ENCODE peak calls at places on chromosomes 12 and 14, in ten cellular contexts. One of them, this sample, is unnamed.

GRCh38 chr14:98466807-98467206 is 805.2 kb downstream of the BCL11B start:
- DNase-seq in cardiac muscle cell: no peak
- DNase-seq in suprapubic skin: no peak
- DNase-seq in AG10803: peak
- DNase-seq in GM12865: no peak
- DNase-seq in A673: no peak
- DNase-seq in fibroblast of mammary gland: no peak
- DNase-seq in astrocyte of the cerebellum: peak
- DNase-seq in testis: no peak
- DNase-seq in sigmoid colon: no peak
- DNase-seq in this sample: no peak

GRCh38 chr14:51776102-51776894 is 84.1 kb upstream of the GNG2 start:
- DNase-seq in GM12865: peak
- DNase-seq in sigmoid colon: peak
- DNase-seq in cardiac muscle cell: peak
- DNase-seq in AG10803: peak
- DNase-seq in suprapubic skin: no peak
- DNase-seq in A673: peak
- DNase-seq in testis: peak
- DNase-seq in fibroblast of mammary gland: peak
- DNase-seq in astrocyte of the cerebellum: peak
- DNase-seq in this sample: peak

GRCh38 chr14:90403065-90403464 is 6.2 kb downstream of the CALM1 start:
- DNase-seq in fibroblast of mammary gland: no peak
- DNase-seq in sigmoid colon: peak
- DNase-seq in GM12865: no peak
- DNase-seq in testis: no peak
- DNase-seq in cardiac muscle cell: no peak
- DNase-seq in AG10803: no peak
- DNase-seq in suprapubic skin: no peak
- DNase-seq in astrocyte of the cerebellum: no peak
- DNase-seq in A673: no peak
- DNase-seq in this sample: no peak

GRCh38 chr14:70832536-70833305 is 23.4 kb upstream of the MAP3K9 start:
- DNase-seq in AG10803: peak
- DNase-seq in testis: peak
- DNase-seq in astrocyte of the cerebellum: no peak
- DNase-seq in fibroblast of mammary gland: peak
- DNase-seq in A673: no peak
- DNase-seq in GM12865: no peak
- DNase-seq in sigmoid colon: no peak
- DNase-seq in suprapubic skin: no peak
- DNase-seq in cardiac muscle cell: no peak
- DNase-seq in this sample: peak

GRCh38 chr12:40225984-40226602 is 1.3 kb downstream of the LRRK2 start:
- DNase-seq in cardiac muscle cell: no peak
- DNase-seq in sigmoid colon: no peak
- DNase-seq in fibroblast of mammary gland: no peak
- DNase-seq in astrocyte of the cerebellum: no peak
- DNase-seq in A673: no peak
- DNase-seq in AG10803: no peak
- DNase-seq in testis: no peak
- DNase-seq in suprapubic skin: no peak
- DNase-seq in GM12865: peak
- DNase-seq in this sample: no peak

GRCh38 chr12:11067514-11067913 is 5.4 kb upstream of the TAS2R46 start:
- DNase-seq in cardiac muscle cell: no peak
- DNase-seq in fibroblast of mammary gland: peak
- DNase-seq in AG10803: peak
- DNase-seq in GM12865: no peak
- DNase-seq in astrocyte of the cerebellum: peak
- DNase-seq in A673: peak
- DNase-seq in sigmoid colon: peak
- DNase-seq in suprapubic skin: no peak
- DNase-seq in testis: no peak
- DNase-seq in this sample: peak

GRCh38 chr12:19529933-19530630 is 90.8 kb downstream of the AEBP2 start:
- DNase-seq in cardiac muscle cell: no peak
- DNase-seq in testis: no peak
- DNase-seq in sigmoid colon: no peak
- DNase-seq in fibroblast of mammary gland: peak
- DNase-seq in GM12865: no peak
- DNase-seq in AG10803: peak
- DNase-seq in A673: no peak
- DNase-seq in suprapubic skin: no peak
- DNase-seq in astrocyte of the cerebellum: no peak
- DNase-seq in this sample: peak

GRCh38 chr12:117061555-117062079 is 37.6 kb downstream of the TESC start:
- DNase-seq in sigmoid colon: no peak
- DNase-seq in GM12865: no peak
- DNase-seq in cardiac muscle cell: no peak
- DNase-seq in suprapubic skin: no peak
- DNase-seq in astrocyte of the cerebellum: no peak
- DNase-seq in fibroblast of mammary gland: no peak
- DNase-seq in testis: no peak
- DNase-seq in A673: no peak
- DNase-seq in AG10803: no peak
- DNase-seq in this sample: no peak

GRCh38 chr14:100066984-100067383 is 1.8 kb downstream of the EVL start:
- DNase-seq in A673: no peak
- DNase-seq in AG10803: no peak
- DNase-seq in sigmoid colon: no peak
- DNase-seq in cardiac muscle cell: no peak
- DNase-seq in testis: no peak
- DNase-seq in fibroblast of mammary gland: no peak
- DNase-seq in GM12865: peak
- DNase-seq in astrocyte of the cerebellum: no peak
- DNase-seq in suprapubic skin: no peak
- DNase-seq in this sample: no peak

GRCh38 chr12:25800101-25800500 is 158.4 kb upstream of the RASSF8 start:
- DNase-seq in AG10803: no peak
- DNase-seq in testis: no peak
- DNase-seq in sigmoid colon: no peak
- DNase-seq in A673: peak
- DNase-seq in fibroblast of mammary gland: no peak
- DNase-seq in cardiac muscle cell: no peak
- DNase-seq in GM12865: no peak
- DNase-seq in suprapubic skin: no peak
- DNase-seq in astrocyte of the cerebellum: no peak
- DNase-seq in this sample: peak

GRCh38 chr14:43410631-43411030 is 1096.5 kb downstream of the FSCB start:
- DNase-seq in A673: no peak
- DNase-seq in fibroblast of mammary gland: no peak
- DNase-seq in suprapubic skin: no peak
- DNase-seq in GM12865: no peak
- DNase-seq in AG10803: no peak
- DNase-seq in sigmoid colon: no peak
- DNase-seq in testis: no peak
- DNase-seq in astrocyte of the cerebellum: no peak
- DNase-seq in cardiac muscle cell: no peak
- DNase-seq in this sample: no peak

GRCh38 chr14:68654471-68654941 is 138.4 kb downstream of the ZFP36L1 start:
- DNase-seq in fibroblast of mammary gland: no peak
- DNase-seq in suprapubic skin: no peak
- DNase-seq in cardiac muscle cell: no peak
- DNase-seq in GM12865: no peak
- DNase-seq in A673: no peak
- DNase-seq in astrocyte of the cerebellum: no peak
- DNase-seq in testis: no peak
- DNase-seq in AG10803: no peak
- DNase-seq in sigmoid colon: no peak
- DNase-seq in this sample: no peak

GRCh38 chr14:39614292-39614923 is 182.2 kb upstream of the FBXO33 start:
- DNase-seq in suprapubic skin: no peak
- DNase-seq in sigmoid colon: no peak
- DNase-seq in GM12865: peak
- DNase-seq in fibroblast of mammary gland: no peak
- DNase-seq in testis: no peak
- DNase-seq in astrocyte of the cerebellum: no peak
- DNase-seq in cardiac muscle cell: no peak
- DNase-seq in A673: no peak
- DNase-seq in AG10803: no peak
- DNase-seq in this sample: no peak
- TF ChIP-seq CTCF in suprapubic skin: no peak
- TF ChIP-seq CTCF in sigmoid colon: no peak
- TF ChIP-seq CTCF in GM12865: no peak
- TF ChIP-seq CTCF in fibroblast of mammary gland: no peak
- TF ChIP-seq CTCF in testis: no peak
- TF ChIP-seq CTCF in astrocyte of the cerebellum: no peak
- TF ChIP-seq CTCF in cardiac muscle cell: no peak
- TF ChIP-seq CTCF in A673: no peak
- TF ChIP-seq CTCF in AG10803: no peak
- TF ChIP-seq CTCF in this sample: no peak

DNA sequence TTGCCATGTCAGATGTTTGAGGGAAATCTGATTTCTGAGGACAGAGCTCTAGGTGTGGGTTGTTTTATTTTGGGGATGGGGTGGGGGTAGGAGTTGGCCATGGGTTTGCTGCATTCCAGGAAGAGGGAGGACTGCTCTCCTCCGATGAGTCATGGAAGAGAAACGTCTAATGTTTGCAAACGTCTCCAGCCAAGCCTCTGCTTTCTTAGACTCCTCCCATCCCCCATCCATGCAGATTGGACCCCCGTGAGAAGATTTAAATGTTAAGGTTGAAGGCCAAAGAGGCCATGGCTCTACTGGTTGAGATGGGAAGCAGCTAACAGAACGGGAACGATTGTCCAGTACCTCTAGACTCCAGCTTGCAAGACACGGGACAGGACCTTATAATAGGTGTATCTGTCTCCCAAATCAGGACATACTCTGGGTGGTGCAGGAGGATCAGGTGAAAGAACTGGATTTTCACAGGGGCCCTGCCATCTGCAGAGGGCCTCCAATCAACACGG is 11.4 kb upstream of the ATP2A2 start:
- DNase-seq in sigmoid colon: peak
- DNase-seq in suprapubic skin: no peak
- DNase-seq in astrocyte of the cerebellum: no peak
- DNase-seq in AG10803: peak
- DNase-seq in A673: peak
- DNase-seq in GM12865: no peak
- DNase-seq in testis: no peak
- DNase-seq in fibroblast of mammary gland: peak
- DNase-seq in cardiac muscle cell: no peak
- DNase-seq in this sample: peak
- H3K4me3 ChIP-seq in sigmoid colon: no peak
- H3K4me3 ChIP-seq in suprapubic skin: no peak
- H3K4me3 ChIP-seq in astrocyte of the cerebellum: no peak
- H3K4me3 ChIP-seq in AG10803: no peak
- H3K4me3 ChIP-seq in A673: no peak
- H3K4me3 ChIP-seq in GM12865: no peak
- H3K4me3 ChIP-seq in testis: no peak
- H3K4me3 ChIP-seq in fibroblast of mammary gland: no peak
- H3K4me3 ChIP-seq in cardiac muscle cell: no peak
- H3K4me3 ChIP-seq in this sample: no peak

GRCh38 chr12:12788675-12789368 is 3.4 kb downstream of the APOLD1 start:
- DNase-seq in sigmoid colon: peak
- DNase-seq in astrocyte of the cerebellum: peak
- DNase-seq in cardiac muscle cell: peak
- DNase-seq in testis: peak
- DNase-seq in fibroblast of mammary gland: peak
- DNase-seq in A673: peak
- DNase-seq in GM12865: peak
- DNase-seq in AG10803: peak
- DNase-seq in suprapubic skin: no peak
- DNase-seq in this sample: peak

GRCh38 chr12:12788131-12788530 is 2.7 kb downstream of the APOLD1 start:
- DNase-seq in suprapubic skin: no peak
- DNase-seq in testis: no peak
- DNase-seq in cardiac muscle cell: no peak
- DNase-seq in GM12865: no peak
- DNase-seq in astrocyte of the cerebellum: no peak
- DNase-seq in A673: no peak
- DNase-seq in sigmoid colon: no peak
- DNase-seq in fibroblast of mammary gland: peak
- DNase-seq in AG10803: no peak
- DNase-seq in this sample: no peak

GRCh38 chr12:12786371-12786715 is 884 bp downstream of the APOLD1 start:
- DNase-seq in sigmoid colon: no peak
- DNase-seq in GM12865: no peak
- DNase-seq in AG10803: peak
- DNase-seq in A673: no peak
- DNase-seq in suprapubic skin: no peak
- DNase-seq in fibroblast of mammary gland: peak
- DNase-seq in cardiac muscle cell: no peak
- DNase-seq in testis: no peak
- DNase-seq in astrocyte of the cerebellum: no peak
- DNase-seq in this sample: peak

GRCh38 chr12:12784911-12785814 is at the start of gene APOLD1:
- DNase-seq in cardiac muscle cell: no peak
- DNase-seq in A673: peak
- DNase-seq in testis: no peak
- DNase-seq in GM12865: peak
- DNase-seq in AG10803: no peak
- DNase-seq in suprapubic skin: no peak
- DNase-seq in fibroblast of mammary gland: peak
- DNase-seq in astrocyte of the cerebellum: peak
- DNase-seq in sigmoid colon: peak
- DNase-seq in this sample: peak

DNA sequence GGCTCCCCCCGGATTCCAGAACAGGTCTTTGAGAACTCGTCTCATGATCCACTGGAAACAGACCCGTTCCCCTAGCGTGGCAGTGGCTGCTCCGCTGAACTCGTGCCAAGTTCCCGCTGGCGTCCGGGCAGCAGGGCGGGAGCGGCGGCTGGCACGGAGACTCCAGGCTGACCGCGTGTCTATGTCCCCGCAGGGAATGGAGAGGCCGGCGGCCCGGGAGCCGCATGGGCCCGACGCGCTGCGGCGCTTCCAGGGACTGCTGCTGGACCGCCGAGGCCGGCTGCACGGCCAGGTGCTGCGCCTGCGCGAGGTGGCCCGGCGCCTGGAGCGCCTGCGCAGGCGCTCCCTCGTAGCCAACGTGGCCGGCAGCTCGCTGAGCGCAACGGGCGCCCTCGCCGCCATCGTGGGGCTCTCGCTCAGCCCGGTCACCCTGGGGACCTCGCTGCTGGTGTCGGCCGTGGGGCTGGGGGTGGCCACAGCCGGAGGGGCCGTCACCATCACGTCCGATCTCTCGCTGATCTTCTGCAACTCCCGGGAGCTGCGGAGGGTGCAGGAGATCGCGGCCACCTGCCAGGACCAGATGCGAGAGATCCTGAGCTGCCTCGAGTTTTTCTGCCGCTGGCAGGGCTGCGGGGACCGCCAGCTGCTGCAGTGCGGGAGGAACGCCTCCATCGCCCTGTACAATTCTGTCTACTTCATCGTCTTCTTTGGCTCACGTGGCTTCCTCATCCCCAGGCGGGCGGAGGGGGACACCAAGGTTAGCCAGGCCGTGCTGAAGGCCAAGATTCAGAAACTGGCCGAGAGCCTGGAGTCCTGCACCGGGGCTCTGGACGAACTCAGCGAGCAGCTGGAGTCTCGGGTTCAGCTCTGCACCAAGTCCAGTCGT is 1.5 kb downstream of the APOLD1 start:
- DNase-seq in testis: peak
- DNase-seq in GM12865: peak
- DNase-seq in A673: peak
- DNase-seq in sigmoid colon: peak
- DNase-seq in fibroblast of mammary gland: peak
- DNase-seq in suprapubic skin: peak
- DNase-seq in AG10803: peak
- DNase-seq in astrocyte of the cerebellum: no peak
- DNase-seq in cardiac muscle cell: peak
- DNase-seq in this sample: peak
- TF ChIP-seq CTCF in testis: peak
- TF ChIP-seq CTCF in GM12865: no peak
- TF ChIP-seq CTCF in A673: no peak
- TF ChIP-seq CTCF in sigmoid colon: no peak
- TF ChIP-seq CTCF in fibroblast of mammary gland: no peak
- TF ChIP-seq CTCF in suprapubic skin: peak
- TF ChIP-seq CTCF in AG10803: no peak
- TF ChIP-seq CTCF in astrocyte of the cerebellum: no peak
- TF ChIP-seq CTCF in cardiac muscle cell: no peak
- TF ChIP-seq CTCF in this sample: no peak

GRCh38 chr14:28766505-28767238 is at the start of gene FOXG1:
- DNase-seq in GM12865: peak
- DNase-seq in fibroblast of mammary gland: peak
- DNase-seq in A673: peak
- DNase-seq in astrocyte of the cerebellum: peak
- DNase-seq in AG10803: peak
- DNase-seq in testis: peak
- DNase-seq in cardiac muscle cell: peak
- DNase-seq in sigmoid colon: no peak
- DNase-seq in suprapubic skin: no peak
- DNase-seq in this sample: no peak
- H3K4me3 ChIP-seq in GM12865: peak
- H3K4me3 ChIP-seq in fibroblast of mammary gland: peak
- H3K4me3 ChIP-seq in A673: peak
- H3K4me3 ChIP-seq in astrocyte of the cerebellum: peak
- H3K4me3 ChIP-seq in AG10803: peak
- H3K4me3 ChIP-seq in testis: peak
- H3K4me3 ChIP-seq in cardiac muscle cell: peak
- H3K4me3 ChIP-seq in sigmoid colon: no peak
- H3K4me3 ChIP-seq in suprapubic skin: peak
- H3K4me3 ChIP-seq in this sample: peak